ENCODE peak calls at places on chromosome 3, in nine cellular contexts. Q is upper lobe of left lung, A is stomach, R is A549, B is ovary, E is esophagus muscularis mucosa, S is suprapubic skin, X is transverse colon, K is tibial nerve. I is an unnamed sample. For H3K4me1, the result is how much of the 10 kb centered on the place peaks cover.

GRCh38 chr3:196969660-196970546 is 1.3 kb upstream of the PIGZ start:
- DNase-seq in Q (peak), A (peak), R (peak), B (peak), E (no peak), S (peak), X (peak), K (no peak), I (no peak)

GRCh38 chr3:143850877-143851276 is 2.6 kb upstream of the SLC9A9 start:
- DNase-seq in Q (no peak), A (no peak), R (no peak), B (no peak), E (no peak), S (no peak), X (no peak), K (no peak), I (no peak)

GRCh38 chr3:157786216-157786615 is 283.0 kb upstream of the VEPH1 start:
- DNase-seq in Q (no peak), A (no peak), R (no peak), B (no peak), E (no peak), S (no peak), X (no peak), K (no peak), I (no peak)

GRCh38 chr3:197269024-197269423 is 29.4 kb downstream of the DLG1 start:
- DNase-seq in Q (no peak), A (no peak), R (no peak), B (no peak), E (no peak), S (no peak), X (no peak), K (no peak), I (no peak)

GRCh38 chr3:33438284-33438668 is 1.9 kb downstream of the UBP1 start:
- DNase-seq in Q (no peak), A (no peak), R (no peak), B (no peak), E (no peak), S (no peak), X (no peak), K (no peak), I (no peak)

GRCh38 chr3:179853176-179853575 is 183.6 kb downstream of the PEX5L start:
- DNase-seq in Q (no peak), A (no peak), R (no peak), B (no peak), E (no peak), S (no peak), X (no peak), K (no peak), I (no peak)

GRCh38 chr3:177427096-177427495 is 229.8 kb upstream of the TBL1XR1 start:
- DNase-seq in Q (no peak), A (no peak), R (no peak), B (no peak), E (no peak), S (no peak), X (no peak), K (no peak), I (no peak)

GRCh38 chr3:23202921-23203650 is at the start of gene UBE2E2:
- DNase-seq in Q (peak), A (peak), R (peak), B (peak), E (no peak), S (peak), X (peak), K (peak), I (peak)

GRCh38 chr3:55964491-55964980 is 477.4 kb upstream of the WNT5A start:
- DNase-seq in Q (no peak), A (no peak), R (no peak), B (no peak), E (no peak), S (no peak), X (no peak), K (no peak), I (no peak)

GRCh38 chr3:141960731-141961130 is 84.3 kb downstream of the ATP1B3 start:
- DNase-seq in Q (no peak), A (no peak), R (no peak), B (peak), E (no peak), S (no peak), X (no peak), K (no peak), I (no peak)

GRCh38 chr3:35849963-35850362 is 210.6 kb downstream of the ARPP21 start:
- DNase-seq in Q (no peak), A (no peak), R (no peak), B (no peak), E (no peak), S (no peak), X (no peak), K (no peak), I (no peak)

DNA sequence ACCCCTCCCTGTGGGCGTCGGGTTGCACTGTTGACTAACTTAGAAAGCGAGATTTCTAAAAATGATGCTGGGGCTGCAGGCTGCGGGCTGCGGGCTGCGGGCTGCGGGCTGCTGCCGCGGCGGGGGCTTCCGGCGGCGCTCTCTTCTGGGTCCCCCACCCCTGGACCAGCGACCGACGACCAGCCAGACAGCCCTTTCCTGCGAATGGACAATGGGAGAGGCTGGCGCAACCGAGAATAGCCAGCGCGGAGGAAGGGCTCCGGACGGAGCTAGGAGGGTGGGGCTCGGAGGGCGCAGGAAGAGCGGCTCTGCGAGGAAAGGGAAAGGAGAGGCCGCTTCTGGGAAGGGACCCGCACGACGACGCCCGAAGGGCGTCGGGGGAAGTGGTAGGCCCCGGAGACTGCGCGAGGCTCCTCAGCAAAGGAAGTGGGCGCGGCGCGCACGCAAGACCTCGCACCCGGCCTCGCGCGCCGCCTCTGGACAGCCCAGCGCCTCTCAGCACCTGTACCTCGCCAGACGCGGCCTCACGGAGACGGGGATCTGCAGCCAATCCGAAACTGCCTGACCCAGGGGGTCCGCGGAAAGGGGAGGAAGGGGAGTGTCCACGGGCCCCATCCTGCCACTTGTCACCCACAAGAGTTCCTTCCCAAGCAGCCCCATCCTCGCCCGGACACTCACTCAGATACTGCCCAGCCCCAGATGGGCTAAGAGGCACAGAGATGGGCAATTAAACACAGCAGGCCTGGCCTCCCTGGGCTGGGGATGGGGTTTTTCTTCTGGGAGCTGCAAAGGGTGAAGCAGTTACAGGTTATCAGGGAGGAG is 70.7 kb downstream of the SLC12A8 start:
- DNase-seq in Q (peak), A (peak), R (no peak), B (peak), E (no peak), S (no peak), X (peak), K (no peak), I (peak)
- H3K4me1 ChIP-seq in Q (under half), A (half or more), R (under half), B (under half), E (half or more), S (half or more), X (under half), K (half or more), I (under half)

DNA sequence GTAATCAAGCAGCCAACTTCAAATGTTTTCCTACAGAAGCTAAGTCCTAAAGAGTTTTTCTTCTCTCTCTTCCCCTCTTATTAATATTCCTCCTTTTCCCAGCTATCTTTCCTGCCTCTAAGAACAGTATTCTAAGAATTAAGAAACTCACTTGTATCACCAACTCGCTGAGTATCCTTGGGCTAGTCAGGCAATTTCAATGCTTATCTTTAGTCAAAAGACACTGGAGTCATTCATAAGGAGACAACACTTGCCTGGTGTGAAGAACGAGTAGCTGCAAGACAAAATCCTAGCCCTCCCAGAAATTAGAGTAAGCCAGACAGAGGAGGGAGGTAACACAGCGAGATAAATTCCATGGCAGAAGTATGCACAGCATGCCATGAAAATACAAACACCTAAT is 10.7 kb downstream of the VGLL4 start:
- DNase-seq in Q (no peak), A (no peak), R (no peak), B (no peak), E (no peak), S (no peak), X (no peak), K (no peak), I (no peak)
- TF ChIP-seq EP300 in Q (no peak), A (no peak), R (no peak), B (no peak), E (no peak), S (no peak), X (no peak), K (no peak), I (no peak)

GRCh38 chr3:98812851-98813374 is 49.8 kb downstream of the ST3GAL6 start:
- DNase-seq in Q (no peak), A (peak), R (peak), B (no peak), E (no peak), S (no peak), X (no peak), K (no peak), I (no peak)
- TF ChIP-seq CTCF in Q (no peak), A (no peak), R (peak), B (peak), E (peak), S (peak), X (peak), K (peak), I (peak)

GRCh38 chr3:46086083-46086437 is 58.8 kb upstream of the XCR1 start:
- DNase-seq in Q (no peak), A (no peak), R (no peak), B (no peak), E (peak), S (no peak), X (no peak), K (no peak), I (no peak)
- H3K4me1 ChIP-seq in Q (under half), A (under half), R (under half), B (under half), E (under half), S (under half), X (under half), K (under half), I (under half)

GRCh38 chr3:155232605-155233004 is 60.9 kb downstream of the STRIT1 start:
- DNase-seq in Q (no peak), A (peak), R (no peak), B (peak), E (no peak), S (no peak), X (peak), K (peak), I (peak)
- TF ChIP-seq EP300 in Q (no peak), A (no peak), R (no peak), B (no peak), E (no peak), S (no peak), X (no peak), K (peak), I (no peak)

GRCh38 chr3:134896696-134897095 is 101.6 kb downstream of the EPHB1 start:
- DNase-seq in Q (no peak), A (no peak), R (no peak), B (no peak), E (no peak), S (peak), X (no peak), K (no peak), I (no peak)
- TF ChIP-seq CTCF in Q (no peak), A (no peak), R (no peak), B (no peak), E (no peak), S (no peak), X (no peak), K (no peak), I (no peak)

GRCh38 chr3:10184250-10184649 is 19.5 kb downstream of the IRAK2 start:
- DNase-seq in Q (no peak), A (no peak), R (no peak), B (no peak), E (no peak), S (no peak), X (no peak), K (no peak), I (no peak)

GRCh38 chr3:10178892-10179291 is 14.2 kb downstream of the IRAK2 start:
- DNase-seq in Q (no peak), A (no peak), R (no peak), B (no peak), E (no peak), S (no peak), X (no peak), K (no peak), I (no peak)

GRCh38 chr3:10180738-10181295 is 16.1 kb downstream of the IRAK2 start:
- DNase-seq in Q (no peak), A (no peak), R (no peak), B (no peak), E (no peak), S (no peak), X (no peak), K (no peak), I (no peak)

GRCh38 chr3:10185804-10186762 is 21.4 kb downstream of the IRAK2 start:
- DNase-seq in Q (no peak), A (no peak), R (no peak), B (no peak), E (no peak), S (no peak), X (no peak), K (no peak), I (no peak)

DNA sequence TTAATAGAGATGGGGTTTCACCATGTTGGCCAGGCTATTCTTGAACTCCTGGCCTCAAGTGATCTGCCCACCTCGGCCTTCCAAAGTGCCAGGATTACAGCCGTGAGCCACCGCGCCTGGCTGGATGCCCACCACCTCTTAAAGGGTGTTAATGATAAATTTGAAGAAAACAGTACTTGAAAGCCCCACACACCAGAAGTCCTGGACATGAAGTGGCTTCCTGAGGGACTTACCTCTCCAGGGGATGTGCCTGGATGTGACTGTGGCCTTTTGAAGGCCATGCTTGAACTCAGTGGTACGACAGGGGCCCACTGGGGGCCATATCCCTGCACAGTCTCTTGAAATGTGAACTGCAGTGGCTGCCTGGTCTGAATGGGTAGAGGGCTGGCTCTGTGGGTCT is 18.2 kb downstream of the IRAK2 start:
- DNase-seq in Q (no peak), A (no peak), R (no peak), B (no peak), E (no peak), S (no peak), X (no peak), K (no peak), I (no peak)
- H3K4me1 ChIP-seq in Q (under half), A (under half), R (under half), B (under half), E (under half), S (under half), X (under half), K (under half), I (under half)

I was measured in sigmoid colon.